ENCODE peak calls at places on chromosomes 16 and 17, in seven cellular contexts. D is sigmoid colon, F is fibroblast of lung, O is astrocyte of the cerebellum, W is fibroblast of pulmonary artery, P is body of pancreas, E is uterus. Q is an unnamed sample.

GRCh38 chr16:59566446-59566845 is 832.3 kb upstream of the GOT2 start:
- DNase-seq in D (no peak), F (peak), O (no peak), W (no peak), P (no peak), E (no peak), Q (no peak)

GRCh38 chr17:57124053-57124452 is 39.0 kb downstream of the AKAP1 start:
- DNase-seq in D (no peak), F (no peak), O (no peak), W (no peak), P (no peak), E (no peak), Q (no peak)

GRCh38 chr16:1990336-1991134 is 765 bp downstream of the SYNGR3 start:
- DNase-seq in D (no peak), F (no peak), O (no peak), W (no peak), P (peak), E (no peak), Q (no peak)

GRCh38 chr16:54287758-54288591 is 1.4 kb upstream of the IRX3 start:
- DNase-seq in D (no peak), F (no peak), O (no peak), W (no peak), P (no peak), E (no peak), Q (no peak)

GRCh38 chr17:3885970-3886369 is 6.9 kb downstream of the CAMKK1 start:
- DNase-seq in D (no peak), F (peak), O (peak), W (peak), P (no peak), E (no peak), Q (no peak)

GRCh38 chr16:78307824-78308528 is 208.5 kb downstream of the WWOX start:
- DNase-seq in D (no peak), F (no peak), O (no peak), W (no peak), P (no peak), E (no peak), Q (no peak)

GRCh38 chr17:28917465-28917864 is 14.6 kb upstream of the DHRS13 start:
- DNase-seq in D (no peak), F (no peak), O (no peak), W (no peak), P (no peak), E (no peak), Q (no peak)

GRCh38 chr17:20072692-20072992 is 63.5 kb downstream of the SPECC1 start:
- DNase-seq in D (no peak), F (no peak), O (no peak), W (no peak), P (no peak), E (no peak), Q (no peak)

GRCh38 chr17:15289285-15290185 is 24.4 kb upstream of the PMP22 start:
- DNase-seq in D (no peak), F (peak), O (no peak), W (peak), P (no peak), E (no peak), Q (peak)

GRCh38 chr16:25064967-25065366 is 46.6 kb upstream of the LCMT1 start:
- DNase-seq in D (peak), F (peak), O (no peak), W (no peak), P (peak), E (no peak), Q (no peak)

GRCh38 chr17:69358688-69359596 is 32.0 kb upstream of the ABCA5 start:
- DNase-seq in D (no peak), F (no peak), O (no peak), W (no peak), P (no peak), E (no peak), Q (no peak)

GRCh38 chr17:63431939-63432804 is 13.9 kb downstream of the CYB561 start:
- DNase-seq in D (no peak), F (peak), O (peak), W (peak), P (peak), E (no peak), Q (peak)

GRCh38 chr16:88454315-88455057 is 1.4 kb downstream of the ZFPM1 start:
- DNase-seq in D (no peak), F (no peak), O (no peak), W (no peak), P (peak), E (no peak), Q (no peak)

GRCh38 chr17:14525551-14526455 is 224.9 kb downstream of the HS3ST3B1 start:
- DNase-seq in D (no peak), F (no peak), O (no peak), W (no peak), P (no peak), E (no peak), Q (no peak)

GRCh38 chr17:57195790-57196460 is 60.4 kb upstream of the MSI2 start:
- DNase-seq in D (no peak), F (peak), O (no peak), W (no peak), P (no peak), E (no peak), Q (no peak)

GRCh38 chr16:88347656-88348376 is 34.9 kb upstream of the ZNF469 start:
- DNase-seq in D (peak), F (no peak), O (no peak), W (no peak), P (no peak), E (no peak), Q (no peak)

GRCh38 chr16:74896389-74897370 is 88.2 kb downstream of the WDR59 start:
- DNase-seq in D (no peak), F (peak), O (no peak), W (peak), P (no peak), E (no peak), Q (peak)

GRCh38 chr17:78315355-78316114 is 44.3 kb downstream of the SOCS3 start:
- DNase-seq in D (peak), F (peak), O (peak), W (peak), P (peak), E (peak), Q (peak)
- H3K4me3 ChIP-seq in D (no peak), F (peak), O (no peak), W (peak), P (no peak), E (no peak), Q (peak)

GRCh38 chr17:60392845-60393702 is 1.1 kb upstream of the USP32 start:
- DNase-seq in D (peak), F (peak), O (peak), W (peak), P (peak), E (peak), Q (no peak)

GRCh38 chr17:60391419-60392041 is 403 bp downstream of the USP32 start:
- DNase-seq in D (no peak), F (no peak), O (no peak), W (no peak), P (no peak), E (no peak), Q (no peak)

GRCh38 chr17:60393840-60394529 is 2.1 kb upstream of the USP32 start:
- DNase-seq in D (no peak), F (no peak), O (no peak), W (no peak), P (no peak), E (no peak), Q (no peak)

GRCh38 chr17:60390881-60391418 is 983 bp downstream of the USP32 start:
- DNase-seq in D (no peak), F (peak), O (no peak), W (peak), P (peak), E (peak), Q (no peak)

DNA sequence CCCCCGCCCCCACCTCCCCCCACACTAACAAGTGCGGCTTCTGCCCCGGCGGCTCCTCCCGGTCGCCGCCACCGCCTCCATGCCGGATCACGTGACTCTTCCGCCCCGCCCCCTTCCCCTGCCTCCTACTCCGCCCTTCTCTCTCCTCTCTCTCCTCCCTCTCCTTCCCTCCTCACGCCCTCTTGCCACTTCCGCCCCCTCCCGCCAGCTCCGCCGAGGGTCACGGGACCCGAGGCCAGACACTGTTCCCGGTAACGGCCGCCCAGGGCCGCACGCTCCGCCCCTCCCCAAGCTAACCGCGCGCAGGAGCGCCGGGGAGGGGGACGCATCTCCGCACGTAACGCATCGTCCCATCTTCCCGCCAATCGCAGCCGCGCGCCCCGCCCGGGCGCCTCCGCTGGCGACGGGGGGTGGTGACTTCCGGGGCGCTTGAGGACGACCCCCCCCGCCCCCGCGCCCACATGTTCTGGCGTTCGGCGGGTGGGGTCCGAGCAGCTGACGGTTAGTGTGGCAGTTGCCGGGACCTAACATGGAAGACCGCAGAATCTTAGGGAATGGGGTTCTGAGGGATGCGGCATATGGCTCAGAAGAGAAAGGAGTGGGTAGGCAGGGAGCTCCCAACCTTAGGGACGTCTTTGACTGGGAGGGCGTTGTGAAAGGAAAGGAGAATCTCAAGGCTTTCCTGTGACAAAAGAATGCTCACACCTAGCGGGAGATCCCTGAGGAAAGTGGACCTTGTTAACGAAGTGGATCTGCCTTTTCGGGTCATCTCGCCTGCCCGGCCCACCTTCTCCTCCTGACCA is at the start of gene USP32:
- DNase-seq in D (peak), F (peak), O (peak), W (peak), P (peak), E (peak), Q (peak)
- TF ChIP-seq CTCF in D (peak), F (no peak), O (no peak), W (no peak), P (no peak), E (peak), Q (peak)

DNA sequence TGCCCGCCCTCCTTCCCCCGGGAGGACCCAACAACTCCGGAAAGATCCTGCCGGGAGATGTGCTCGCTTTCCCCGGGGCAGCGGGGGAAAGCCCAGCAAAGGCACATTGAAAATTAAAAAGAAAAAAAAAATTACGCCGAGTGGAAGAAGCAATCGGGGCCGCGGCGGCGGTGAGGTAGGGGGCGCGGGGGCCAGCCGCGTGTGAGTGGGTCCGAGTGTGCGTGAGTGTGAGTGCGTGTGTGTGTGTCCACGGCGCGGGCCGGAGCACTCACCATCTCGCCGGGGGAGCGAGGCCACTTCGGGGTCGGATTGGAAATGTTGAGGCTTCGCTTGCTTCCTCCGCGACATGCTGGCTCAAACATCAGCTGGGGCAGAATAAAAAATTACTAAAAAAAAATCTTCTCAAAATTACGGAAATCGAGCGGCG is at the start of gene SALL1:
- DNase-seq in D (no peak), F (no peak), O (no peak), W (peak), P (no peak), E (peak), Q (no peak)
- H3K4me3 ChIP-seq in D (peak), F (no peak), O (peak), W (peak), P (peak), E (peak), Q (peak)

DNA sequence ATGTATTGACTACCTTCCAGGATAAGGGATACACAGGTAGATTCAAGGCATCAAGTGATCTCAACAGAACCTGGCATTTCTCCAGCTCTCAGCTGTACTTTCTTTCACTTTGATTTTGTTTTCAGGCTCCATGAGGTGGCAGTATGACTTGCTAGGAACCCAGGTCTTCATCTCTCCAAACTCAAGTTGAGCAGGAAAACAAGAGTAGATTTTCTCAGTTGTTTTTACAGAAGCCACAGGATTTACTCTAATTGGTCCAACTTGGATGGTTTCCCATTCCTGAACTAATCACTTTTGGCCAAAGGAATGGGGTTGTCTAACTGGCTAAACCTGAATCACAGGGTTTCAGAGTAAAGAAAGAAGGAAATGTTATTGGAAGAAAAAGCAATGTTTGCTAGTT is 146.6 kb downstream of the TRIM37 start:
- DNase-seq in D (no peak), F (peak), O (peak), W (peak), P (peak), E (no peak), Q (peak)
- TF ChIP-seq CTCF in D (no peak), F (peak), O (peak), W (peak), P (no peak), E (no peak), Q (peak)

DNA sequence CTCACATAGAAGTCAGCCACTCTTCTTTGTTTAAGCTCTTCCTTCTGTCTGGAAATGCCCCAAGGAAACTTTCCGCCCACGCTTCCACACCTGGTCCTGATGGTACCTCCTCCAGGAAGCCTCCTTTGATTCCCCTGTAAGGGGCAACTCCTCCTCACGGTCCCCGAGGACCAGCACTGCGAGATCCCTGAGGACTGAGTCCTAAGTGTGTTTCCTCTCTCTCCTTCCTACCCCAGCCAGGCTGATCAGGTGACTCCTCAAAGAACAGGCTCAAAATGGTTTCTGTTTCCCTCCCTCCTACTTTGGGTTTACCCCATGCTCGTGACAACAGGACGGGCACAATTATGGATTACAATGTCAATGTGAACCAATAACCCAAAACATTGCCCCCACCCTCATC is 63.0 kb upstream of the MED9 start:
- DNase-seq in D (peak), F (peak), O (no peak), W (no peak), P (no peak), E (no peak), Q (no peak)
- H3K4me3 ChIP-seq in D (no peak), F (peak), O (peak), W (no peak), P (no peak), E (no peak), Q (peak)

GRCh38 chr17:11564483-11565380 is 33.5 kb upstream of the DNAH9 start:
- DNase-seq in D (no peak), F (no peak), O (no peak), W (no peak), P (no peak), E (no peak), Q (no peak)
- TF ChIP-seq CTCF in D (no peak), F (no peak), O (no peak), W (no peak), P (no peak), E (no peak), Q (no peak)

Q was measured in AG09309.